ENCODE peak calls at places on chromosome 13, in eight cellular contexts. O, H, X, N, A, W, C and B are unnamed samples.

GRCh38 chr13:113918981-113919646 is 54.8 kb downstream of the C13orf46 start:
- DNase-seq in O (no peak), A (peak; percentile 68), C (no peak), H (no peak), N (no peak), W (no peak), X (peak; percentile 12), B (no peak)

GRCh38 chr13:58619396-58620113 is 988.0 kb downstream of the PCDH17 start:
- DNase-seq in W (no peak), O (no peak), N (no peak), H (no peak), C (no peak), X (no peak), A (no peak), B (no peak)

GRCh38 chr13:51524312-51524711 is 60.0 kb upstream of the WDFY2 start:
- DNase-seq in H (peak; percentile 55), O (no peak), N (no peak), C (no peak), X (no peak), W (no peak), A (no peak), B (no peak)

GRCh38 chr13:40422588-40423235 is 243.7 kb downstream of the FOXO1 start:
- DNase-seq in W (no peak), C (no peak), A (no peak), X (no peak), H (no peak), N (no peak), O (no peak), B (no peak)

GRCh38 chr13:79407349-79407979 is 1.4 kb upstream of the RBM26 start:
- DNase-seq in C (no peak), X (no peak), H (no peak), N (no peak), W (no peak), O (no peak), A (no peak), B (no peak)

GRCh38 chr13:111857336-111857735 is 209.6 kb upstream of the SOX1 start:
- DNase-seq in H (no peak), A (no peak), C (no peak), N (no peak), O (no peak), X (no peak), W (no peak), B (no peak)

GRCh38 chr13:35817642-35818576 is 313.3 kb downstream of the DCLK1 start:
- DNase-seq in X (no peak), H (no peak), C (no peak), W (no peak), A (no peak), O (no peak), N (no peak), B (no peak)

GRCh38 chr13:93948523-93948922 is 531.0 kb downstream of the DCT start:
- DNase-seq in H (no peak), W (no peak), O (no peak), C (no peak), N (no peak), X (no peak), A (no peak), B (no peak)

GRCh38 chr13:36920612-36921185 is 661 bp upstream of the SMAD9 start:
- DNase-seq in X (no peak), O (no peak), C (peak; percentile 36), N (no peak), A (no peak), W (no peak), H (no peak), B (no peak)

GRCh38 chr13:71454509-71454908 is 412.5 kb downstream of the DACH1 start:
- DNase-seq in H (no peak), O (no peak), X (no peak), A (no peak), C (no peak), W (no peak), N (no peak), B (no peak)
- TF ChIP-seq CTCF in H (no peak), O (no peak), X (no peak), A (no peak), C (no peak), W (no peak), N (no peak), B (no peak)

DNA sequence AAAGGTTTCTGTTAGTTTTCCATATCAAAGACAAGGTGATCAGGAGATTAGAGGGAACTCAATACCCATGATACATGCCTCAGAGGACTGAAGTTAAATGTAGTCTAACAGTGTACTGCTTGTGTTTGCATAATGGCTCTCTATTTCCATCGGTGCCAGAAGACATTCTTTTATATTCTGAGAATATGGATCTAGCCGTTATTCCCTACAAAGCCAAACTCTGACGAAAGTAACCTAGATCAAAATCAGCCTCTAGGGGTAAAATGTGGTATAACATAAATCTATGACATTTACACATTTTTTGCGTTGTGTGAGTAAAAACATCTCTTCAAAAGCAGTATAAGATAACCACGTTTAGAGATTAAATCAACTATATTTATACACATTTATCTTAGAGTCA is 2232.7 kb downstream of the PCDH9 start:
- DNase-seq in C (no peak), N (no peak), W (no peak), X (no peak), O (no peak), A (no peak), H (no peak), B (no peak)
- TF ChIP-seq CTCF in C (no peak), N (no peak), W (no peak), X (no peak), O (peak; percentile 15), A (no peak), H (no peak), B (no peak)

GRCh38 chr13:24627090-24627714 is 53.0 kb upstream of the ATP12A start:
- DNase-seq in A (no peak), N (no peak), O (peak; percentile 66), W (no peak), C (peak; percentile 79), H (no peak), X (no peak), B (no peak)
- TF ChIP-seq CTCF in A (no peak), N (peak; percentile 8), O (peak; percentile 89), W (peak; percentile 42), C (peak; percentile 64), H (peak; percentile 32), X (no peak), B (no peak)

GRCh38 chr13:20093946-20094345 is 66.9 kb downstream of the GJA3 start:
- DNase-seq in H (no peak), W (no peak), N (no peak), C (no peak), X (no peak), O (no peak), A (no peak), B (no peak)

DNA sequence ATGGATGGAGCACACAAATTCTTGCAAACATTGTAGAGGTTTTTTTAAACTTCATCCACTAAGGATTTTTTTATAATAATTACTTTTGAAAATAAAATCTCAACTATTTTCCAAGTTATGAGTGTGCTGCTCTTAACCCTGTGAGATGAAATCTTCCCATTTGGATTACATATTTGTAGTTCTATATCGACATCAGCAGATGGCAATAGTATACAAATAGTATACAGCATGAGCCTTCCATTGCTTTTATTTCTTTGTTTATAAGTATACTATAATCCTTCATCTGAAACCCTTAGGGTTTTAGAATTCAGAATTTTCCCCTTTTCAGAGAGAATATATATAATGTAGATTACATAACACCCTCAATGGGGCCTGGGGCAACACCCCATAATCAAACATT is 70.5 kb downstream of the GJA3 start:
- DNase-seq in A (no peak), X (no peak), C (no peak), O (no peak), N (no peak), H (no peak), W (no peak), B (no peak)
- TF ChIP-seq CTCF in A (no peak), X (no peak), C (peak; percentile 9), O (no peak), N (no peak), H (no peak), W (no peak), B (no peak)

DNA sequence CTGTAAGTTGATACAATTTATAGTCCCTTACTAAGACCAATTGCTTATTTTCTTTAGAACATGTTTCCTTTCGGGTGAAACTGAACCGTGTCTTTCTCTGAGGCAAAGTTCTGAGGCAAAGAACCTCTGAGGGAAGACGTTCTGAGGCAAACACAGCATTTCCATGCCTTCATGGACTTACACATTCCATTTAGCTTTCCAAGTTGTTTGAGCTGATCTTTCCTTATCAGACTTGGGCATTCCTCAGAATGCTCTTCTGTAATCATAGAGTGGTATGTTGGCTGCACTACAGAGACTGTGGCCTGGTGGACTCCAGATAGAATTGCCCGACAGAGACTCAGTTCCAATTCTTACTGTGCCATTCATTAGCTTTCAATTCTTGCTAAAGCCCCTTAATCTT is 579.0 kb downstream of the KCTD12 start:
- DNase-seq in C (peak; percentile 78), O (no peak), X (peak; percentile 21), H (no peak), A (no peak), N (no peak), W (no peak), B (no peak)
- TF ChIP-seq CTCF in C (no peak), O (no peak), X (no peak), H (no peak), A (no peak), N (no peak), W (peak; percentile 15), B (no peak)

GRCh38 chr13:28657784-28658538 is 969 bp upstream of the POMP start:
- DNase-seq in A (no peak), O (no peak), X (no peak), N (no peak), C (no peak), W (no peak), H (peak; percentile 61), B (no peak)
- TF ChIP-seq CTCF in A (no peak), O (no peak), X (no peak), N (no peak), C (no peak), W (no peak), H (peak; percentile 7), B (no peak)

GRCh38 chr13:92721610-92722009 is 505.0 kb upstream of the GPC6 start:
- DNase-seq in H (no peak), O (no peak), X (no peak), N (no peak), A (no peak), W (no peak), C (no peak), B (no peak)

GRCh38 chr13:92719868-92720267 is 506.7 kb upstream of the GPC6 start:
- DNase-seq in C (peak; percentile 26), W (no peak), H (no peak), X (no peak), N (no peak), O (no peak), A (no peak), B (no peak)

GRCh38 chr13:92717857-92718256 is 508.8 kb upstream of the GPC6 start:
- DNase-seq in W (no peak), A (no peak), N (no peak), H (no peak), O (no peak), C (no peak), X (no peak), B (no peak)

DNA sequence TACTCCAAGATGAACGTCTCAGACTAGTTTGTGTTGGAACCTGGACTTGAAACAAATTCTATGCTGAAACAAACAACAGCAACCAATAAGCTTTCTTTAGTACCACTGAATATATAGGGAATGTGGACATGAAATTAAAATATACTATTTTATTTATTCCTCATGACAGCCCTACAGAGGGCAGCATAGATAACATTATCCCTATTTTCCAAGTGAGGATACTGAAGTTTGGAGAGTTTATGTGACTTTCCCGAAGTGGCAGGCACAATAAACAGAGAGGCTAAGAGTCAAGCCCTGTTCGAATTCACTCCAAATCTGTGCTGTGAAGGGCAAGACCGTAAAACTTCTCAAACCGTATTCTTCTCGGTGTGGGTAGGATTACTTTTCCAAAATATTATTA is 509.9 kb upstream of the GPC6 start:
- DNase-seq in N (no peak), H (peak; percentile 9), X (no peak), A (no peak), W (no peak), C (no peak), O (no peak), B (no peak)
- TF ChIP-seq CTCF in N (no peak), H (no peak), X (no peak), A (no peak), W (peak; percentile 36), C (peak; percentile 46), O (no peak), B (no peak)